ENCODE peak calls at places on chromosomes 4 and X, in six cellular contexts. C, I, U, S, D and Q are unnamed samples. For H3K4me1, the result is how much of the 10 kb centered on the place peaks cover.

GRCh38 chrX:34859191-34859590 is 83.4 kb upstream of the FAM47B start:
- DNase-seq in S (no peak), I (no peak), D (no peak), U (no peak), C (no peak), Q (no peak)

GRCh38 chrX:3218442-3218841 is 128.0 kb downstream of the MXRA5 start:
- DNase-seq in U (no peak), D (no peak), I (no peak), C (no peak), S (no peak), Q (no peak)

GRCh38 chr4:141654098-141654497 is 17.7 kb downstream of the IL15 start:
- DNase-seq in D (peak), S (no peak), I (peak), U (peak), C (no peak), Q (peak)

GRCh38 chr4:164405774-164406173 is 348.2 kb upstream of the SMIM31 start:
- DNase-seq in C (no peak), I (no peak), D (no peak), S (no peak), U (no peak), Q (no peak)

GRCh38 chr4:96543346-96543745 is 703.5 kb downstream of the PDHA2 start:
- DNase-seq in I (no peak), U (no peak), C (no peak), S (no peak), D (no peak), Q (no peak)

GRCh38 chr4:80484707-80485106 is 149.2 kb downstream of the CFAP299 start:
- DNase-seq in I (no peak), U (no peak), D (no peak), C (no peak), S (no peak), Q (no peak)

GRCh38 chrX:52923781-52924241 is 26.7 kb downstream of the FAM156B start:
- DNase-seq in C (peak), D (no peak), I (peak), U (peak), S (peak), Q (no peak)

GRCh38 chr4:8278009-8278395 is 8.4 kb downstream of the HTRA3 start:
- DNase-seq in I (no peak), C (peak), S (no peak), D (peak), U (no peak), Q (no peak)

GRCh38 chr4:144714166-144714565 is 68.2 kb downstream of the HHIP start:
- DNase-seq in S (no peak), C (no peak), U (no peak), D (no peak), I (no peak), Q (no peak)

GRCh38 chr4:156781852-156782251 is 189.7 kb downstream of the PDGFC start:
- DNase-seq in D (no peak), S (no peak), I (no peak), U (no peak), C (no peak), Q (no peak)
- H3K4me1 ChIP-seq in D (under half), S (under half), I (under half), U (under half), C (under half), Q (under half)

GRCh38 chr4:4818440-4819212 is 40.8 kb upstream of the MSX1 start:
- DNase-seq in I (no peak), D (no peak), U (no peak), C (no peak), S (no peak), Q (no peak)
- TF ChIP-seq CTCF in I (no peak), D (no peak), U (no peak), C (no peak), S (no peak), Q (no peak)

DNA sequence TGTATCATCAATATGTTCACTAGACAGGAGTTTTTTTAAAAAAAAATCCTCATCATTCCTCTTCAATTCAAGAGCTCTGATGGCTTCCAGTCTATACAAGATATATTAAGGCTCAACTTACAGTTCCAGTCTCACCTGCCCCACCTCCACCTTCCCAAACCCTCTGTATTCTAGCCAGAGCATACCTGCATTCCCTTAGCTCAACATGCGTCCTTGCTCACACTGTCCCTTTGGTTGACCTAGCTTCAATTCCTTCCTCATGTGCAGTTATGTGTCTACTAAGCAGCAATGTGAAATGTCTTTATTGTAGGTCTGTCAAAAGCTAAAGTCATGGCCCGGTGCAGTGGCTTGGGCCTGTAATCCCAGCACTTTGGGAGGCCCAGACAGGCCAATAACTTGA is 10.8 kb downstream of the DHX15 start:
- DNase-seq in S (no peak), D (no peak), I (no peak), U (no peak), C (no peak), Q (no peak)
- TF ChIP-seq POLR2A in S (no peak), D (no peak), I (no peak), U (no peak), C (no peak), Q (no peak)

DNA sequence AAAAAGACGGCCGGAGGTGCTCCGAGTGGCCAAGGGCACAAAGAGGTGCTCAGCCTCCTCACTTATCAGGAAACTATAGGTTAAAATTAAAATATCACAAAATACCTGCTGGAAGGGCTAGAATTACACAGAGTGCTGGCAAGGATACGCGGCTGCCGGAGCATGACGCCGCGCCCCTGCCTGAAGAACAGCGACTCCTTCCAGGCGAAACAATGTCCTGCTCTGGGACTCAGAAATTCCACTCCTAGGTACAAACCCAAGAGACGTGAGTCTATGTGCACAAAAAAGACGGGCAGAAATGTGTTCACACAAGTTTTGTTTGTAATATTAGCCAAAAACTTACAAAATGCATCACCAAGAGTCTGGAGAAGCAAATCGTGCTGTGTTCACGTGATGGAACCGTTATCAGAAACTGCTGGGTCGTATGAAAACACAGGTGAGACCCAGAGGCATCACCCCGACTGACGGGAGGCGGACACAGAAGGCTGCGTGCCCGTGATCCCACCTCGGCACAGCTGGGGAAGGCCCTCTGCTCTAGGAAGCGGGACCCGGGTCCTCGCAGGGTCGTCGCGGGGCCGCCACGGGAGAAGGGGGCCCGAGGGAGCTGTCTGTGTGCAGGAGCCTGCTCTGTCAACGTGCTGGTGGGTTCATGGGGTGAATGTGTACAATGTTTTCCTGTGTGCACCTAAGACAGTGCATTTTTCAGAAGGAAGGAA is 27.6 kb downstream of the CTBP1 start:
- DNase-seq in S (no peak), I (no peak), U (no peak), C (no peak), D (no peak), Q (no peak)
- H3K4me1 ChIP-seq in S (under half), I (under half), U (under half), C (under half), D (under half), Q (under half)

DNA sequence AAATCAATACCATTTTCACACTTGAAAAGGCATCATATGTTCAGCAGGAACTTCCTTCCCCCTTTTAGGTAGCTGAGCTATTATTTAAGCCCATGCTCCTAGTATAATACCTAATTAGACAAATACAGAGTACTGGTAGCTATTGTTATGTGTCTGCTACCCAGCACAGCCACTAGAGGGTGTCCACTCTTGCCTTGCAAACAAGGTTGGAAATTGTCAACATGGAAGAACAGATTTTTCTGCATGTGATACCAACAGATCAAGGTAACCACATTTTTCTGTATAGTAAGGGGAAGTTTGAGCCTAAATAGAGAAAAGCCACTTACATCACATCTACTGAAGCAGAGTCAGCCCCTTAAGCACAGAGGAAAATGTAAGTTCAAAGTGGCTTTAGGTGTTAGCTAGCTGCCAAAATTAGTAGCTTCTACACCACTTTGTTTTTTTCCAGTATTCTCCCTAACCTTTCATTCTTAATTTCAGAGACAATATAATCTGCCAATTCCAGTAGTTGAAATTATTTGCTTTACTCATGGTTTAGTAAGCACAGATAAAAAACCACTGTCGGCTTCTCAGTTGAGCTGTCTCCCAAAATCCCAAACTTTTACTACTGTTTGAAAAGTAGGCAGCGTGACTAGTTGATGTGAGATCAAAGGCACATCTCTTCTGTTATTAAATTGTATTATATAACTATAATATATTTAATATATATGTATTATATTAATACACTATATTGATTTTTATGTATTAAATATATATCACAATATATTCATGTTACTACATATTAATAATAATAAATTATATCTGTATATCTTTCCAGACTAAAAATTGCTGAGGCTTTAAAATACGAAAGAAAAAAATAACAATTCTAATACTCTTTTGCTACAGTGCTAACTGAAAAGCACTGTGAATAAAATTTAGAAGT is 38.2 kb downstream of the EDNRA start:
- DNase-seq in S (peak), U (peak), D (peak), I (peak), C (no peak), Q (peak)
- TF ChIP-seq CTCF in S (peak), U (peak), D (peak), I (peak), C (peak), Q (peak)

GRCh38 chrX:23376581-23376980 is 41.9 kb downstream of the PTCHD1 start:
- DNase-seq in C (no peak), S (no peak), U (no peak), D (no peak), I (no peak), Q (no peak)
- TF ChIP-seq POLR2A in C (no peak), S (no peak), U (no peak), D (no peak), I (no peak), Q (no peak)

GRCh38 chr4:182552948-182553347 is 309.7 kb downstream of the TENM3 start:
- DNase-seq in I (no peak), D (no peak), C (no peak), U (no peak), S (no peak), Q (no peak)

GRCh38 chr4:182560358-182560757 is 317.2 kb downstream of the TENM3 start:
- DNase-seq in I (no peak), U (no peak), S (no peak), C (no peak), D (no peak), Q (no peak)

GRCh38 chr4:182555997-182556418 is 312.8 kb downstream of the TENM3 start:
- DNase-seq in D (no peak), I (peak), U (no peak), S (no peak), C (no peak), Q (no peak)

GRCh38 chr4:182554736-182555135 is 311.5 kb downstream of the TENM3 start:
- DNase-seq in S (no peak), I (no peak), C (no peak), U (no peak), D (no peak), Q (no peak)

GRCh38 chr4:182556576-182556975 is 313.4 kb downstream of the TENM3 start:
- DNase-seq in U (no peak), C (no peak), S (no peak), I (no peak), D (no peak), Q (no peak)
- H3K4me1 ChIP-seq in U (under half), C (under half), S (under half), I (under half), D (under half), Q (under half)

DNA sequence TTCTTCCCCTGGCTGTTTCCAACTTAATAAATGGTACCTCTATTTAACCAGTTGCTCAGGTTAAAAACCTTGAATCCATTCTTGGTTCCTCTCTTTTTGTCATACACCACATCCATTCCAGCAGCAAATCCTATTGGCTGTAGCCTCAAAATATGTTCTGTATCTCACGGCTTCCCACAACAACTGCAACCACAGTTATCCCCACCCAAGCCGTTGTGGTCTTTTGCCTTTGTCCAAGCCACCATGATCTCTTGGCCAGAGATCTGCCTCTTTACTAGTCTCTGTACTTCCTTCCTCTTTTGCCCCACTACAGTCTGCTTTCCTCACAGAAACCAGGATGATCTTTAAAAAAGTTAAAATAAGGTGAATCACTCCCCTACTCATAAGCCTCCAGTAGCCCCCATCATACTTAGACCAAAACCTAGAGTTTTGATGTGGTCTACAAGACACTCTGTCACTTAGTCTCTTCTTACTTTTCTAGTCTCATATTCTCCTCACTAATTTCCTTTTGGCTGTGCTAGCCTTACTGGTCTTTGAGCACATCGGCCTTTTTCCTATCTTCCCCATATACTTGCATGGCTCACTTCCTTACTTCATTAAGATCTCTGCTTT is 10.3 kb downstream of the MAOA start:
- DNase-seq in U (no peak), C (no peak), D (no peak), I (no peak), S (no peak), Q (no peak)
- TF ChIP-seq CTCF in U (no peak), C (no peak), D (no peak), I (no peak), S (no peak), Q (no peak)

DNA sequence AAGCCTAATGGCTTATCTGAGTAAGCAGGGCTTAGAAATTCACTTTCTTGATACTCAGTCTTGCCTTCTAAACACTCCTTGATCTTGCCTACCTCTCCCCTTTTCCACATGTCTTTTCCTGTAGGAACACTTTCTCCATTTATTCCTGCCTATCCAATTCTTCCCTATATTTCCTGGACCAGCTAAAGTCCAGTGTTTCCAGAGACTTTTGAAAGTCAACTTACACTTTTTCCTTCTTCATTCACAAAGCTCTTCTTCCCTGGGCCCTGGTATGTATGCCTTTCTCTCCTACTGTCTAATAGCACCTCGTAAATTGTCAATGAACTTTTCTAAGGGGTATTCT is 20.6 kb downstream of the VSIG4 start:
- DNase-seq in C (no peak), U (no peak), D (no peak), S (no peak), I (no peak), Q (no peak)
- TF ChIP-seq POLR2A in C (no peak), U (no peak), D (no peak), S (no peak), I (no peak), Q (no peak)

GRCh38 chr4:2418652-2419571 is at the start of gene CFAP99:
- DNase-seq in S (peak), U (peak), D (peak), C (peak), I (peak), Q (peak)
- H3K4me1 ChIP-seq in S (under half), U (under half), D (under half), C (under half), I (under half), Q (under half)